ENCODE peak calls at places on chromosomes 3 and 15, in seven cellular contexts. One of them, this sample, is unnamed.

GRCh38 chr3:84893211-84893610 is 65.6 kb upstream of the CADM2 start:
- DNase-seq in posterior cingulate gyrus: no peak
- DNase-seq in stimulated activated CD8-positive, alpha-beta memory T cell treated with anti-CD3 and anti-CD28 coated beads, Interleukin-15, amount 100 ng/mL, for 48 hours: no peak
- DNase-seq in NCI-H460: no peak
- DNase-seq in SK-MEL-5: no peak
- DNase-seq in cardiac septum: no peak
- DNase-seq in mucosa of descending colon: no peak
- DNase-seq in this sample: no peak

GRCh38 chr15:81941479-81941878 is 104.3 kb downstream of the MEX3B start:
- DNase-seq in SK-MEL-5: no peak
- DNase-seq in NCI-H460: no peak
- DNase-seq in posterior cingulate gyrus: no peak
- DNase-seq in mucosa of descending colon: no peak
- DNase-seq in stimulated activated CD8-positive, alpha-beta memory T cell treated with anti-CD3 and anti-CD28 coated beads, Interleukin-15, amount 100 ng/mL, for 48 hours: no peak
- DNase-seq in cardiac septum: no peak
- DNase-seq in this sample: no peak

GRCh38 chr3:156024904-156025303 is 95.5 kb upstream of the KCNAB1 start:
- DNase-seq in cardiac septum: no peak
- DNase-seq in stimulated activated CD8-positive, alpha-beta memory T cell treated with anti-CD3 and anti-CD28 coated beads, Interleukin-15, amount 100 ng/mL, for 48 hours: no peak
- DNase-seq in NCI-H460: no peak
- DNase-seq in posterior cingulate gyrus: no peak
- DNase-seq in SK-MEL-5: peak
- DNase-seq in mucosa of descending colon: no peak
- DNase-seq in this sample: no peak

GRCh38 chr3:50196253-50196801 is 4.9 kb downstream of the GNAT1 start:
- DNase-seq in cardiac septum: no peak
- DNase-seq in SK-MEL-5: no peak
- DNase-seq in stimulated activated CD8-positive, alpha-beta memory T cell treated with anti-CD3 and anti-CD28 coated beads, Interleukin-15, amount 100 ng/mL, for 48 hours: no peak
- DNase-seq in mucosa of descending colon: no peak
- DNase-seq in NCI-H460: no peak
- DNase-seq in posterior cingulate gyrus: no peak
- DNase-seq in this sample: no peak

GRCh38 chr3:132145833-132146232 is 111.0 kb upstream of the CPNE4 start:
- DNase-seq in NCI-H460: no peak
- DNase-seq in cardiac septum: no peak
- DNase-seq in mucosa of descending colon: no peak
- DNase-seq in SK-MEL-5: no peak
- DNase-seq in posterior cingulate gyrus: no peak
- DNase-seq in stimulated activated CD8-positive, alpha-beta memory T cell treated with anti-CD3 and anti-CD28 coated beads, Interleukin-15, amount 100 ng/mL, for 48 hours: no peak
- DNase-seq in this sample: no peak

GRCh38 chr3:58260261-58260731 is 22.7 kb downstream of the ABHD6 start:
- DNase-seq in NCI-H460: peak
- DNase-seq in cardiac septum: no peak
- DNase-seq in SK-MEL-5: peak
- DNase-seq in mucosa of descending colon: no peak
- DNase-seq in stimulated activated CD8-positive, alpha-beta memory T cell treated with anti-CD3 and anti-CD28 coated beads, Interleukin-15, amount 100 ng/mL, for 48 hours: peak
- DNase-seq in posterior cingulate gyrus: no peak
- DNase-seq in this sample: no peak

GRCh38 chr3:24196526-24196925 is 251.4 kb downstream of the NR1D2 start:
- DNase-seq in stimulated activated CD8-positive, alpha-beta memory T cell treated with anti-CD3 and anti-CD28 coated beads, Interleukin-15, amount 100 ng/mL, for 48 hours: no peak
- DNase-seq in NCI-H460: no peak
- DNase-seq in cardiac septum: no peak
- DNase-seq in posterior cingulate gyrus: no peak
- DNase-seq in mucosa of descending colon: no peak
- DNase-seq in SK-MEL-5: no peak
- DNase-seq in this sample: no peak

GRCh38 chr15:96276438-96277210 is 53.9 kb upstream of the NR2F2 start:
- DNase-seq in posterior cingulate gyrus: no peak
- DNase-seq in stimulated activated CD8-positive, alpha-beta memory T cell treated with anti-CD3 and anti-CD28 coated beads, Interleukin-15, amount 100 ng/mL, for 48 hours: no peak
- DNase-seq in SK-MEL-5: no peak
- DNase-seq in mucosa of descending colon: no peak
- DNase-seq in cardiac septum: no peak
- DNase-seq in NCI-H460: no peak
- DNase-seq in this sample: no peak

GRCh38 chr15:38300395-38300794 is 47.8 kb downstream of the SPRED1 start:
- DNase-seq in NCI-H460: no peak
- DNase-seq in stimulated activated CD8-positive, alpha-beta memory T cell treated with anti-CD3 and anti-CD28 coated beads, Interleukin-15, amount 100 ng/mL, for 48 hours: no peak
- DNase-seq in cardiac septum: no peak
- DNase-seq in SK-MEL-5: no peak
- DNase-seq in mucosa of descending colon: no peak
- DNase-seq in posterior cingulate gyrus: no peak
- DNase-seq in this sample: no peak

GRCh38 chr3:139619484-139619883 is 58.3 kb downstream of the NMNAT3 start:
- DNase-seq in cardiac septum: no peak
- DNase-seq in SK-MEL-5: no peak
- DNase-seq in NCI-H460: no peak
- DNase-seq in posterior cingulate gyrus: no peak
- DNase-seq in mucosa of descending colon: no peak
- DNase-seq in stimulated activated CD8-positive, alpha-beta memory T cell treated with anti-CD3 and anti-CD28 coated beads, Interleukin-15, amount 100 ng/mL, for 48 hours: no peak
- DNase-seq in this sample: no peak

GRCh38 chr3:32814371-32814770 is 3.4 kb upstream of the TRIM71 start:
- DNase-seq in SK-MEL-5: no peak
- DNase-seq in posterior cingulate gyrus: no peak
- DNase-seq in cardiac septum: no peak
- DNase-seq in stimulated activated CD8-positive, alpha-beta memory T cell treated with anti-CD3 and anti-CD28 coated beads, Interleukin-15, amount 100 ng/mL, for 48 hours: no peak
- DNase-seq in mucosa of descending colon: no peak
- DNase-seq in NCI-H460: no peak
- DNase-seq in this sample: no peak

GRCh38 chr15:39704684-39705083 is 78.0 kb downstream of the FSIP1 start:
- DNase-seq in stimulated activated CD8-positive, alpha-beta memory T cell treated with anti-CD3 and anti-CD28 coated beads, Interleukin-15, amount 100 ng/mL, for 48 hours: no peak
- DNase-seq in NCI-H460: no peak
- DNase-seq in SK-MEL-5: no peak
- DNase-seq in mucosa of descending colon: no peak
- DNase-seq in posterior cingulate gyrus: no peak
- DNase-seq in cardiac septum: no peak
- DNase-seq in this sample: no peak

GRCh38 chr15:100879461-100880138 is at the start of gene ALDH1A3:
- DNase-seq in posterior cingulate gyrus: no peak
- DNase-seq in stimulated activated CD8-positive, alpha-beta memory T cell treated with anti-CD3 and anti-CD28 coated beads, Interleukin-15, amount 100 ng/mL, for 48 hours: no peak
- DNase-seq in SK-MEL-5: no peak
- DNase-seq in NCI-H460: peak
- DNase-seq in mucosa of descending colon: no peak
- DNase-seq in cardiac septum: no peak
- DNase-seq in this sample: no peak

GRCh38 chr3:177055557-177056290 is 141.6 kb downstream of the TBL1XR1 start:
- DNase-seq in SK-MEL-5: no peak
- DNase-seq in posterior cingulate gyrus: no peak
- DNase-seq in NCI-H460: no peak
- DNase-seq in cardiac septum: no peak
- DNase-seq in mucosa of descending colon: no peak
- DNase-seq in stimulated activated CD8-positive, alpha-beta memory T cell treated with anti-CD3 and anti-CD28 coated beads, Interleukin-15, amount 100 ng/mL, for 48 hours: no peak
- DNase-seq in this sample: no peak

GRCh38 chr3:195859061-195859845 is 47.5 kb upstream of the MUC4 start:
- DNase-seq in stimulated activated CD8-positive, alpha-beta memory T cell treated with anti-CD3 and anti-CD28 coated beads, Interleukin-15, amount 100 ng/mL, for 48 hours: peak
- DNase-seq in posterior cingulate gyrus: no peak
- DNase-seq in SK-MEL-5: peak
- DNase-seq in mucosa of descending colon: peak
- DNase-seq in NCI-H460: peak
- DNase-seq in cardiac septum: no peak
- DNase-seq in this sample: peak

GRCh38 chr3:81713018-81713417 is 48.4 kb downstream of the GBE1 start:
- DNase-seq in posterior cingulate gyrus: no peak
- DNase-seq in stimulated activated CD8-positive, alpha-beta memory T cell treated with anti-CD3 and anti-CD28 coated beads, Interleukin-15, amount 100 ng/mL, for 48 hours: no peak
- DNase-seq in mucosa of descending colon: no peak
- DNase-seq in NCI-H460: no peak
- DNase-seq in SK-MEL-5: no peak
- DNase-seq in cardiac septum: no peak
- DNase-seq in this sample: no peak

GRCh38 chr15:19899021-19899824 is 642.4 kb downstream of the GOLGA6L6 start:
- DNase-seq in mucosa of descending colon: no peak
- DNase-seq in NCI-H460: no peak
- DNase-seq in posterior cingulate gyrus: no peak
- DNase-seq in stimulated activated CD8-positive, alpha-beta memory T cell treated with anti-CD3 and anti-CD28 coated beads, Interleukin-15, amount 100 ng/mL, for 48 hours: no peak
- DNase-seq in SK-MEL-5: no peak
- DNase-seq in cardiac septum: no peak
- DNase-seq in this sample: no peak

GRCh38 chr15:25776071-25776740 is 86.9 kb downstream of the ATP10A start:
- DNase-seq in cardiac septum: no peak
- DNase-seq in posterior cingulate gyrus: no peak
- DNase-seq in stimulated activated CD8-positive, alpha-beta memory T cell treated with anti-CD3 and anti-CD28 coated beads, Interleukin-15, amount 100 ng/mL, for 48 hours: no peak
- DNase-seq in mucosa of descending colon: no peak
- DNase-seq in NCI-H460: no peak
- DNase-seq in SK-MEL-5: no peak
- DNase-seq in this sample: no peak

GRCh38 chr3:147008886-147009285 is 397.5 kb downstream of the ZIC4 start:
- DNase-seq in cardiac septum: no peak
- DNase-seq in NCI-H460: no peak
- DNase-seq in mucosa of descending colon: no peak
- DNase-seq in stimulated activated CD8-positive, alpha-beta memory T cell treated with anti-CD3 and anti-CD28 coated beads, Interleukin-15, amount 100 ng/mL, for 48 hours: no peak
- DNase-seq in SK-MEL-5: no peak
- DNase-seq in posterior cingulate gyrus: no peak
- DNase-seq in this sample: no peak

GRCh38 chr3:98003306-98003969 is 31.2 kb upstream of the RIOX2 start:
- DNase-seq in SK-MEL-5: no peak
- DNase-seq in cardiac septum: no peak
- DNase-seq in NCI-H460: no peak
- DNase-seq in posterior cingulate gyrus: no peak
- DNase-seq in stimulated activated CD8-positive, alpha-beta memory T cell treated with anti-CD3 and anti-CD28 coated beads, Interleukin-15, amount 100 ng/mL, for 48 hours: no peak
- DNase-seq in mucosa of descending colon: no peak
- DNase-seq in this sample: no peak